ENCODE peak calls at places on chromosome 15, in four cellular contexts. U, W, H and Q are unnamed samples.

GRCh38 chr15:50562735-50563640 is 16.5 kb upstream of the USP50 start:
- DNase-seq in H (no peak), U (no peak), W (no peak), Q (no peak)

GRCh38 chr15:82539690-82540054 is 585 bp downstream of the RPS17 start:
- DNase-seq in H (no peak), U (no peak), W (peak), Q (peak)

GRCh38 chr15:101162701-101163483 is 89.0 kb downstream of the CHSY1 start:
- DNase-seq in W (no peak), U (peak), H (peak), Q (no peak)

GRCh38 chr15:77762747-77763146 is 130.0 kb upstream of the LINGO1 start:
- DNase-seq in U (no peak), H (no peak), W (no peak), Q (no peak)

GRCh38 chr15:101286471-101287114 is 8.5 kb downstream of the SNRPA1 start:
- DNase-seq in W (no peak), H (no peak), U (no peak), Q (no peak)

GRCh38 chr15:83323296-83323711 is 38.8 kb upstream of the BNC1 start:
- DNase-seq in U (no peak), H (no peak), W (no peak), Q (peak)

GRCh38 chr15:83304861-83305661 is 20.6 kb upstream of the BNC1 start:
- DNase-seq in W (no peak), H (no peak), U (no peak), Q (no peak)

GRCh38 chr15:68384451-68385239 is 47.3 kb downstream of the ITGA11 start:
- DNase-seq in U (no peak), W (peak), H (peak), Q (no peak)

GRCh38 chr15:69000725-69001503 is 13.6 kb upstream of the NOX5 start:
- DNase-seq in U (no peak), W (no peak), H (no peak), Q (no peak)

GRCh38 chr15:56654216-56654615 is 79.1 kb downstream of the ZNF280D start:
- DNase-seq in U (no peak), H (no peak), W (no peak), Q (no peak)

GRCh38 chr15:55372701-55373440 is 35.3 kb downstream of the CCPG1 start:
- DNase-seq in U (no peak), H (no peak), W (no peak), Q (no peak)

GRCh38 chr15:95679847-95680582 is 650.5 kb upstream of the NR2F2 start:
- DNase-seq in W (no peak), U (no peak), H (no peak), Q (no peak)

GRCh38 chr15:71940004-71940588 is 129.7 kb downstream of the NR2E3 start:
- DNase-seq in U (no peak), H (no peak), W (no peak), Q (no peak)

GRCh38 chr15:38414351-38414750 is 39.6 kb upstream of the FAM98B start:
- DNase-seq in W (peak), U (peak), H (no peak), Q (no peak)

GRCh38 chr15:81012588-81012987 is 11.9 kb downstream of the TLNRD1 start:
- DNase-seq in H (no peak), U (no peak), W (no peak), Q (no peak)

GRCh38 chr15:77738441-77739437 is 106.0 kb upstream of the LINGO1 start:
- DNase-seq in H (no peak), U (no peak), W (no peak), Q (no peak)

GRCh38 chr15:68354923-68355322 is 77.0 kb downstream of the ITGA11 start:
- DNase-seq in H (no peak), W (no peak), U (no peak), Q (no peak)

GRCh38 chr15:88920186-88920891 is 7.2 kb upstream of the MFGE8 start:
- DNase-seq in H (peak), W (no peak), U (no peak), Q (no peak)

GRCh38 chr15:58491499-58492202 is 59.9 kb downstream of the LIPC start:
- DNase-seq in U (no peak), H (no peak), W (no peak), Q (no peak)

GRCh38 chr15:90664650-90665287 is 52.4 kb upstream of the BLM start:
- DNase-seq in U (peak), W (no peak), H (peak), Q (peak)

GRCh38 chr15:99956820-99957641 is 223.8 kb upstream of the LYSMD4 start:
- DNase-seq in U (no peak), H (no peak), W (peak), Q (no peak)

GRCh38 chr15:40246496-40247275 is 7.8 kb downstream of the PAK6 start:
- DNase-seq in U (no peak), W (no peak), H (peak), Q (peak)

GRCh38 chr15:50880651-50881114 is 27.8 kb upstream of the AP4E1 start:
- DNase-seq in W (no peak), H (no peak), U (no peak), Q (no peak)

GRCh38 chr15:59294961-59295741 is 77.5 kb downstream of the MYO1E start:
- DNase-seq in W (no peak), H (no peak), U (no peak), Q (no peak)

GRCh38 chr15:28935316-28935715 is 49.5 kb downstream of the APBA2 start:
- DNase-seq in H (peak), W (no peak), U (no peak), Q (peak)

GRCh38 chr15:53746101-53746500 is 13.4 kb downstream of the WDR72 start:
- DNase-seq in H (no peak), U (no peak), W (no peak), Q (no peak)

GRCh38 chr15:66831289-66831688 is 129.3 kb downstream of the SMAD6 start:
- DNase-seq in W (no peak), H (no peak), U (no peak), Q (no peak)

DNA sequence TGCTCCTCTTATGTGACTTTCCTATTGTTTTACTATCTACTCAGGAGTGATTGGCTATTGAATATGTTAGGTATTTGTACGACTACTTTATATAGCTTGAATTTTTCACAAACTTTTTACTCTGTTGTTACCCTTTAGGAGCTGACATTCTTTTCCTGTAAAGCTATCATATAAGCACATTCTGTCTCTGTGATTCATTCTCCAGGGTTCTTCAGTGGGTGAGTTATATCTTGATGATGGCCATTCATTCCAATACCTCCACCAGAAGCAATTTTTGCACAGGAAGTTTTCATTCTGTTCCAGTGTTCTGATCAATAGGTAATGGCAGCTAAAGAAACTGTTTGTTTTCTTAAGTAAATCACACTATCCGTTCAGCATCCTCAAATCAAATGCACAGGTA is 10.1 kb upstream of the CAPN3 start:
- DNase-seq in W (no peak), U (no peak), H (no peak), Q (no peak)
- H3K27ac ChIP-seq in W (no peak), U (no peak), H (no peak), Q (no peak)

GRCh38 chr15:46344115-46344749 is 709.4 kb downstream of the SQOR start:
- DNase-seq in W (no peak), U (no peak), H (no peak), Q (no peak)
- H3K4me3 ChIP-seq in W (no peak), U (no peak), H (no peak), Q (no peak)

DNA sequence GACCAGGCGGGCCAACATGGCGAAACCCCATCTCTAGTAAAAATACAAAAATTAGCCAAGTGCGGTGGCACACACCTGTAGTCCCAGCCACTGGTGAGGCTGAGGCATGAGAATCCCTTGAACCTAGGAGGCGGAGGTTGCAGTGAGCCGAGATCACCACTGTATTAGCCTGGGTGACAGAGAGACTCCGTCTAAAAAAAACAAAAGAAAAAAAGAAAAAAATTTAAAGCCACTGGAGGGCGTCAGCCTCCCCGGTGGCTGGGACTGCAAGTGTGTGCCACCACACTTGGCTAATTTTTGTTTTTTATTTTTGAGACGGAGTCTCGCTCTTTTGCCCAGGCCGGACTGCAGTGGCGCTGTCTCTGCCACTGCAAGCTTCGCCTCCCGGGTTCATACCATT is 7.9 kb downstream of the RTF1 start:
- DNase-seq in H (no peak), W (no peak), U (no peak), Q (no peak)
- H3K27ac ChIP-seq in H (no peak), W (no peak), U (no peak), Q (no peak)

GRCh38 chr15:60554494-60554893 is 75.6 kb upstream of the ICE2 start:
- DNase-seq in U (no peak), W (no peak), H (no peak), Q (no peak)

GRCh38 chr15:60553163-60553562 is 74.2 kb upstream of the ICE2 start:
- DNase-seq in U (no peak), W (no peak), H (no peak), Q (no peak)

GRCh38 chr15:60552224-60552623 is 73.3 kb upstream of the ICE2 start:
- DNase-seq in H (no peak), W (no peak), U (no peak), Q (no peak)

GRCh38 chr15:60551147-60551780 is 72.3 kb upstream of the ICE2 start:
- DNase-seq in H (no peak), W (no peak), U (no peak), Q (no peak)

DNA sequence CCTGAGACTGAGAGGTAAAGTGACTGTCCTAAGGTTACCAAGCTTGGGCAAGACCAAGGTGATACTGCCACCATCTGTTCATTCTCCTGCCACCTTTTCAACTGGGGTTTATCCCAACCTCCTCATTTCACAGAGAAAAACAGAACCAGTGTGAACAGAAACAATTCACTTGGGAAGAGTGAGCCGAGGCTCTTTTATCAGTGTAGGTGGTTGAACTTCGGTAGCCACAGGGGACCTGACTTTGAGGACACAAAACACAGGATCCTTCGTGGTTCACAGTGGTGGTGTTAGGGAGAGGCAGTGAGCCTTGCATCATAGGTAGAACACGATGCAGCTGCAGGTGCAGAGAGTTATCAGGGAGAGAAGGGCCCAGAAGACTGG is 72.8 kb upstream of the ICE2 start:
- DNase-seq in H (no peak), U (no peak), W (no peak), Q (no peak)
- H3K4me3 ChIP-seq in H (no peak), U (no peak), W (no peak), Q (no peak)

GRCh38 chr15:70194266-70194665 is 96.5 kb upstream of the TLE3 start:
- DNase-seq in W (no peak), H (no peak), U (no peak), Q (no peak)
- H3K27ac ChIP-seq in W (no peak), H (no peak), U (no peak), Q (no peak)

GRCh38 chr15:24848050-24848449 is 106.7 kb upstream of the SNRPN start:
- DNase-seq in U (peak), W (peak), H (no peak), Q (no peak)
- H3K4me3 ChIP-seq in U (peak), W (no peak), H (no peak), Q (peak)

DNA sequence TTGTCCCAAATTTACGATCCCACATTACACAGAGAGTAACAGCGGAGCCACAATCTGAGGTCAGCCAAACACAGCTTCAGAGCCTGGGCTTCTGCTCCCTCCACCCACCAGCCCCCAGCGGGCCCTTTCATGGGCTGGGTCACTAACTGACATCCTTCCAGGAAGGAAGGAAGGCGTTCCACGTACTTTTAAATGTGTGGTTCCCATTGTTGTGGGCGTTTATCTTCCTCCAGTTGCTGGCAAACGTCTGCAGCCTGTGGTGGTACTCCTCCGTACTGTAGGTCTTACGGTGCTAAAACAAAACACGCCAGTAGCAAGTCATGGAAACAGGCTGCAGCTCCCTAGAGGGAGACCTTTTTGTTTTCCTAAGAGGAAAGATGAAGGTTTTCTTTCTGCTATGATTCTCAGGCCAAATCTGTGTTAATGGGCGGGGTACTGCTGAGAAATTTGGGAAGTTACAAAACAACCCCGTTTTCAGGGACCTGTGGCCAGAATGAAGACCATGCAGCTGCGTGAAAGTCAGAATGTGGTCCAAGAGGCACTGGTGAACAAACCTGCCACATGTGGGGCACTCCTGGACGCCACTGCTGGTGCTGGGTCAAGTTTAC is 7.6 kb downstream of the CTSH start:
- DNase-seq in H (peak), W (no peak), U (peak), Q (peak)
- H3K27ac ChIP-seq in H (no peak), W (peak), U (peak), Q (peak)